ENCODE peak calls at places on chromosomes 2 and 18, in ten cellular contexts. X, F, L, M, W, E, H, N, T and S are unnamed samples.

GRCh38 chr2:200856806-200857205 is 7.7 kb downstream of the CLK1 start:
- DNase-seq in X (no peak), F (no peak), L (no peak), M (no peak), W (no peak), E (no peak), H (no peak), N (no peak), T (no peak), S (no peak)

GRCh38 chr2:231227309-231228162 is 29.1 kb downstream of the ARMC9 start:
- DNase-seq in X (peak), F (peak), L (no peak), M (peak), W (peak), E (peak), H (no peak), N (peak), T (peak), S (peak)

GRCh38 chr2:190110131-190110530 is 47.6 kb upstream of the MSTN start:
- DNase-seq in X (no peak), F (no peak), L (no peak), M (no peak), W (peak), E (no peak), H (no peak), N (no peak), T (no peak), S (no peak)

GRCh38 chr2:200534572-200534971 is 8.6 kb downstream of the SGO2 start:
- DNase-seq in X (no peak), F (no peak), L (no peak), M (no peak), W (no peak), E (no peak), H (no peak), N (no peak), T (no peak), S (no peak)

GRCh38 chr18:12630136-12630535 is 27.8 kb downstream of the SPIRE1 start:
- DNase-seq in X (no peak), F (no peak), L (no peak), M (peak), W (peak), E (no peak), H (no peak), N (no peak), T (no peak), S (no peak)

GRCh38 chr18:63848159-63848558 is 39.3 kb upstream of the SERPINB2 start:
- DNase-seq in X (peak), F (no peak), L (no peak), M (peak), W (peak), E (no peak), H (no peak), N (no peak), T (no peak), S (no peak)

GRCh38 chr2:67479256-67479655 is 82.1 kb downstream of the ETAA1 start:
- DNase-seq in X (no peak), F (no peak), L (no peak), M (no peak), W (peak), E (no peak), H (no peak), N (no peak), T (no peak), S (no peak)

GRCh38 chr2:127877136-127877535 is 8.6 kb downstream of the AMMECR1L start:
- DNase-seq in X (no peak), F (no peak), L (no peak), M (no peak), W (no peak), E (no peak), H (no peak), N (no peak), T (no peak), S (no peak)

GRCh38 chr2:19048593-19049264 is 309.7 kb downstream of the OSR1 start:
- DNase-seq in X (no peak), F (no peak), L (peak), M (peak), W (peak), E (peak), H (no peak), N (peak), T (no peak), S (peak)

GRCh38 chr2:25347205-25347815 is 5.6 kb upstream of the DNMT3A start:
- DNase-seq in X (peak), F (no peak), L (no peak), M (peak), W (no peak), E (no peak), H (no peak), N (no peak), T (no peak), S (no peak)

GRCh38 chr18:47247036-47247832 is 4.2 kb downstream of the SKOR2 start:
- DNase-seq in X (no peak), F (no peak), L (no peak), M (no peak), W (no peak), E (no peak), H (no peak), N (no peak), T (no peak), S (no peak)

GRCh38 chr2:225040862-225041209 is 1.4 kb downstream of the DOCK10 start:
- DNase-seq in X (peak), F (no peak), L (no peak), M (peak), W (no peak), E (peak), H (no peak), N (no peak), T (peak), S (no peak)

GRCh38 chr2:36413218-36413617 is 57.6 kb downstream of the CRIM1 start:
- DNase-seq in X (no peak), F (no peak), L (no peak), M (no peak), W (peak), E (no peak), H (no peak), N (peak), T (no peak), S (no peak)

GRCh38 chr2:176873403-176873802 is 339.2 kb upstream of the HNRNPA3 start:
- DNase-seq in X (no peak), F (no peak), L (no peak), M (no peak), W (no peak), E (no peak), H (no peak), N (no peak), T (no peak), S (no peak)

GRCh38 chr2:105730170-105730569 is 14.5 kb upstream of the NCK2 start:
- DNase-seq in X (no peak), F (no peak), L (no peak), M (no peak), W (no peak), E (no peak), H (no peak), N (no peak), T (no peak), S (no peak)

GRCh38 chr2:190545756-190546385 is 11.3 kb upstream of the NEMP2 start:
- DNase-seq in X (no peak), F (no peak), L (no peak), M (no peak), W (peak), E (no peak), H (no peak), N (no peak), T (no peak), S (no peak)

GRCh38 chr2:222878877-222879601 is 18.2 kb downstream of the ACSL3 start:
- DNase-seq in X (no peak), F (no peak), L (no peak), M (peak), W (peak), E (no peak), H (no peak), N (no peak), T (no peak), S (no peak)

GRCh38 chr2:193076995-193077394 is 882.3 kb upstream of the TMEFF2 start:
- DNase-seq in X (no peak), F (no peak), L (no peak), M (no peak), W (no peak), E (no peak), H (no peak), N (no peak), T (no peak), S (no peak)

GRCh38 chr2:174690026-174690425 is 74.2 kb downstream of the CHRNA1 start:
- DNase-seq in X (no peak), F (no peak), L (no peak), M (no peak), W (no peak), E (no peak), H (no peak), N (no peak), T (no peak), S (no peak)

GRCh38 chr18:49784427-49785185 is 28.7 kb downstream of the ACAA2 start:
- DNase-seq in X (no peak), F (no peak), L (no peak), M (peak), W (no peak), E (no peak), H (no peak), N (no peak), T (no peak), S (no peak)

GRCh38 chr2:157959249-157959648 is 83.1 kb upstream of the ACVR1 start:
- DNase-seq in X (no peak), F (no peak), L (no peak), M (no peak), W (no peak), E (no peak), H (no peak), N (no peak), T (no peak), S (no peak)

GRCh38 chr18:79851981-79852380 is 54.2 kb downstream of the KCNG2 start:
- DNase-seq in X (no peak), F (no peak), L (no peak), M (no peak), W (no peak), E (no peak), H (no peak), N (no peak), T (no peak), S (no peak)

GRCh38 chr2:212180684-212181083 is 357.9 kb downstream of the ERBB4 start:
- DNase-seq in X (no peak), F (no peak), L (no peak), M (no peak), W (no peak), E (no peak), H (no peak), N (no peak), T (no peak), S (no peak)

GRCh38 chr2:133927894-133928293 is 326.0 kb upstream of the MGAT5 start:
- DNase-seq in X (no peak), F (no peak), L (no peak), M (no peak), W (no peak), E (no peak), H (no peak), N (no peak), T (no peak), S (no peak)

GRCh38 chr2:165508927-165509326 is 39.4 kb downstream of the CSRNP3 start:
- DNase-seq in X (no peak), F (no peak), L (no peak), M (peak), W (no peak), E (no peak), H (no peak), N (no peak), T (no peak), S (no peak)

GRCh38 chr2:131022731-131023130 is 70.5 kb downstream of the FAM168B start:
- DNase-seq in X (no peak), F (no peak), L (no peak), M (no peak), W (peak), E (no peak), H (no peak), N (no peak), T (no peak), S (no peak)
- H3K27ac ChIP-seq in X (no peak), F (no peak), L (no peak), M (no peak), W (no peak), E (no peak), H (no peak), N (no peak), T (no peak), S (no peak)

GRCh38 chr18:75492897-75493296 is 65.4 kb upstream of the SMIM21 start:
- DNase-seq in X (no peak), F (no peak), L (no peak), M (no peak), W (peak), E (no peak), H (no peak), N (no peak), T (no peak), S (no peak)

GRCh38 chr18:75483662-75484061 is 56.2 kb upstream of the SMIM21 start:
- DNase-seq in X (no peak), F (no peak), L (no peak), M (no peak), W (peak), E (no peak), H (no peak), N (no peak), T (no peak), S (no peak)

GRCh38 chr18:75491361-75491760 is 63.9 kb upstream of the SMIM21 start:
- DNase-seq in X (no peak), F (no peak), L (no peak), M (no peak), W (peak), E (no peak), H (no peak), N (no peak), T (no peak), S (no peak)

DNA sequence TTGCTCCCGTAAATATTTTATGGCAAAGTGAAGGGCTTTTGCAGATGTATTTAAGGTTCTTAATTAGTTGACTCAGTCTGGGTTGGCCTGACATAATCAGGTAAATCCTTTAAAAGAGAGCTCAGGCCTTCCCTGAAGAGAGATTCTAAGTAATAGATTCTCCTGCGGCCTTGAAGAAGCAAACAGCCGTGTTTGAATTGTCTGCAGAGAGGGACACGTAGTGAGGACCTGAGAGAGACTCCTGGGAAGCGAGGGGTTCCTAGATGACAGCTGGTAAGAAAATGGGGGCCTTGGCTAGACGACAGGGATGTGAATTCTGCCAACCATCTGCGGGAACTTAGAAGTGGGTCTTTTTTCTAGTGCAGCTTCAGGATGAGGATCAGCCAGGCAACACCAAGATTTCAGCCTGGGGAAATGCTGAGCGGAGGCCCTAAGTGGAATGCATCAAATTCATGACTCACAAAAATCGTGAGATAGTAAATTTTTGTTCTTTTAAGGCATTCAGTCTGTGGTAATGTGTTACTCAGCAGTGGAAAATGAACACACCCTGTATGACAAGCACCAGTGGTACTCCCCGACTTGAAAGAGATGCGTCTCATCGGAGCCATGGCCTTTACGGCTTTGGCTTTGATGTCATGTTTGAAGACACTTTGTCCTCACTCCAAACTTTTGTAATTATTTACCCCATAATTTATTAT is 62.1 kb upstream of the SMIM21 start:
- DNase-seq in X (no peak), F (no peak), L (no peak), M (peak), W (peak), E (no peak), H (no peak), N (no peak), T (no peak), S (no peak)
- H3K27ac ChIP-seq in X (no peak), F (no peak), L (no peak), M (peak), W (no peak), E (no peak), H (no peak), N (no peak), T (no peak), S (no peak)

DNA sequence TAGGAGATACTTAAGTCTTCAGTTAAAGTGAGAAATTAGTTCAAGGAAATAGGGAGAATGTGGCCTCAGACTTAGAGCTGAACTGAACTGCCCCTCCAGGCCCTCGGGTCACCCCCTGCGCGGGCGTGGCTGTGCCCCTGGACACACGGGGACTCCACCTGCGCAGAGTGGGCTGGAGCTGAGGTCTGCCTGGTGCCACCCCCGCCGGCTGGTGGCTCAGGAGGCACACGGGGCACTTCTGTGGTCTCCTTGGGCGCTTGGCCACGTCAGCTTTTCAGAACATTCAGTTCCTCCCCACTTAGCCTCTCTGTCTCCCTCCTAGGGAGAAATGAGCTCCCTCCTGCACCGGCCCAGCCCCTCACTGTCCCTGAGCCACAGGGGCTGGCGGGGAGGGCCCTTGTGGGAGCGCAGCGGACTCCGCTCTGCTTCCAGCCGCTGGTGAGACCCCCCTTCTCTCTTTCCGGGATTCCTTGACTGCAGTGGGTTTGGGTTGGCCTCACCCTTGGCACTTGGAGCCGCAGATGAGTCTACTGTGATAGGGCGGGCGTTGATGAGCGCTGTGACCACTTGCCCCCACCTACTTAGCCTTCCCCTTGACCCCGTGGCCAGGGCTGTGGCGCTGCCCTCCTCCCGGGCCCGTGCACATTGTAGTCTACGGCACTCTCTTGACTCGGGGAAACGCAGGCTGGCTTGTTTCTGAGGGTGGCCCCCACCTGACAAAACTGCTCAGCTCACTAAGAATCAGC is 18.2 kb upstream of the PDIA6 start:
- DNase-seq in X (no peak), F (no peak), L (no peak), M (no peak), W (no peak), E (no peak), H (no peak), N (no peak), T (no peak), S (no peak)
- H3K27ac ChIP-seq in X (no peak), F (no peak), L (no peak), M (no peak), W (no peak), E (no peak), H (no peak), N (no peak), T (no peak), S (no peak)

GRCh38 chr2:38741542-38741852 is 9.7 kb downstream of the SRSF7 start:
- DNase-seq in X (no peak), F (no peak), L (no peak), M (no peak), W (no peak), E (peak), H (no peak), N (no peak), T (no peak), S (no peak)
- H3K27ac ChIP-seq in X (peak), F (no peak), L (peak), M (no peak), W (peak), E (peak), H (no peak), N (peak), T (no peak), S (no peak)

GRCh38 chr2:237993701-237994100 is 26.9 kb downstream of the UBE2F start:
- DNase-seq in X (no peak), F (no peak), L (no peak), M (no peak), W (no peak), E (no peak), H (no peak), N (no peak), T (no peak), S (no peak)
- H3K27ac ChIP-seq in X (no peak), F (no peak), L (no peak), M (no peak), W (no peak), E (no peak), H (no peak), N (no peak), T (no peak), S (no peak)

DNA sequence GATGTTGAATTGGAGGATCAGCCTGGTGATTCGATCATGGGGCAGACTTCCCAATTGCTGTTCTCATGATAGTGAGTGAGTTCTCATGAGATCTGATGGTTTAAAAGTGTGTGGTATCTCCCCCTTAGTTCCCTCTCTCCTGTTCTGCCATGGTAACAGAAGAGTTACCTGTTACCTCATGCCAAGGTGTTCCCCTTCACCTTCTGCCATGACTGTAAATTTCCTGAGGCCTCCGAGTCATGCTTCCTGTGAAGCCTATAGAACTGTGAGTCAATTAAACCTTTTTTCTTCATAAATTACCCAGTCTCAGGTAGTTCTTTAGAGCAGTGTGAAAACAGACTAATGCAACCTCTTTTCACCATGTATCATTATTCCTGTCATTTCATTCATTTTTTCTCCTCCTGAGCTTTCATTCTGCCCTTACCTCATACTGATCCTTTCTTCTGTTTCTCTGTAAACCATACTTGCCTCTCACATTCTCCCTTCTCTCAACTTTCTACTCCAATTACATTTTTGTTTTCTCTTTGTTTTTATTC is 22.0 kb downstream of the STARD6 start:
- DNase-seq in X (no peak), F (no peak), L (no peak), M (peak), W (no peak), E (no peak), H (no peak), N (no peak), T (no peak), S (no peak)
- H3K27ac ChIP-seq in X (no peak), F (no peak), L (no peak), M (no peak), W (no peak), E (no peak), H (no peak), N (no peak), T (no peak), S (no peak)

GRCh38 chr2:30261695-30262211 is 30.4 kb downstream of the LBH start:
- DNase-seq in X (no peak), F (no peak), L (no peak), M (no peak), W (no peak), E (no peak), H (no peak), N (no peak), T (no peak), S (no peak)

GRCh38 chr2:30259827-30260679 is 28.7 kb downstream of the LBH start:
- DNase-seq in X (no peak), F (no peak), L (no peak), M (no peak), W (no peak), E (no peak), H (no peak), N (no peak), T (no peak), S (no peak)

GRCh38 chr2:30257266-30258214 is 26.2 kb downstream of the LBH start:
- DNase-seq in X (no peak), F (peak), L (no peak), M (no peak), W (no peak), E (no peak), H (no peak), N (no peak), T (no peak), S (no peak)

GRCh38 chr2:30255466-30256408 is 24.4 kb downstream of the LBH start:
- DNase-seq in X (no peak), F (no peak), L (no peak), M (no peak), W (no peak), E (no peak), H (no peak), N (no peak), T (no peak), S (peak)

GRCh38 chr2:30259071-30259470 is 27.7 kb downstream of the LBH start:
- DNase-seq in X (no peak), F (no peak), L (no peak), M (no peak), W (no peak), E (no peak), H (no peak), N (no peak), T (no peak), S (no peak)
- H3K27ac ChIP-seq in X (no peak), F (peak), L (peak), M (no peak), W (peak), E (no peak), H (no peak), N (no peak), T (no peak), S (no peak)